ENCODE peak calls at places on chromosomes 13 and 19, in nine cellular contexts. M, R, C, J, A, X, P, I and Y are unnamed samples.

GRCh38 chr13:90105881-90106496 is 1241.5 kb upstream of the MIR17HG start:
- DNase-seq in R (no peak), A (no peak), X (no peak), M (no peak), C (no peak), I (no peak), J (no peak), P (no peak), Y (no peak)

GRCh38 chr13:77416666-77417212 is 89.8 kb upstream of the MYCBP2 start:
- DNase-seq in M (no peak), I (no peak), R (no peak), C (no peak), J (no peak), X (no peak), P (no peak), A (no peak), Y (no peak)

GRCh38 chr13:58919551-58919950 is 1244.2 kb downstream of the DIAPH3 start:
- DNase-seq in A (no peak), J (no peak), I (no peak), P (no peak), M (no peak), X (no peak), C (no peak), R (no peak), Y (no peak)

GRCh38 chr13:51832471-51833152 is 12.4 kb downstream of the TMEM272 start:
- DNase-seq in P (no peak), I (no peak), X (no peak), J (peak; percentile 24), C (peak; percentile 50), A (peak; percentile 26), M (no peak), R (peak; percentile 81), Y (no peak)

GRCh38 chr13:112575680-112576079 is 12.3 kb downstream of the TUBGCP3 start:
- DNase-seq in M (no peak), P (peak; percentile 28), R (no peak), C (no peak), X (no peak), I (no peak), J (peak; percentile 31), A (no peak), Y (no peak)

GRCh38 chr13:85529216-85529590 is 270.0 kb downstream of the SLITRK6 start:
- DNase-seq in C (no peak), M (no peak), R (no peak), X (no peak), J (no peak), A (no peak), I (no peak), P (no peak), Y (no peak)

GRCh38 chr19:32637480-32637879 is 37.5 kb downstream of the ANKRD27 start:
- DNase-seq in I (no peak), R (no peak), M (no peak), C (no peak), J (no peak), P (no peak), A (no peak), X (no peak), Y (no peak)

GRCh38 chr19:12796146-12797071 is 5.1 kb downstream of the JUNB start:
- DNase-seq in J (peak; percentile 80), M (peak; percentile 79), C (peak; percentile 88), P (peak; percentile 93), A (no peak), X (peak; percentile 80), R (peak; percentile 90), I (peak; percentile 61), Y (peak; percentile 72)

GRCh38 chr13:27927444-27928352 is 7.9 kb downstream of the PDX1 start:
- DNase-seq in J (no peak), R (no peak), I (no peak), A (no peak), X (no peak), M (no peak), P (no peak), C (no peak), Y (no peak)

GRCh38 chr19:49459388-49459787 is 6.4 kb downstream of the ALDH16A1 start:
- DNase-seq in A (no peak), J (no peak), C (no peak), X (no peak), P (no peak), M (no peak), R (no peak), I (no peak), Y (no peak)

GRCh38 chr13:98565726-98566577 is 11.0 kb downstream of the STK24 start:
- DNase-seq in I (peak; percentile 38), R (no peak), X (peak; percentile 78), P (no peak), A (no peak), C (peak; percentile 44), J (peak; percentile 80), M (peak; percentile 31), Y (no peak)

GRCh38 chr19:57192064-57192395 is 730 bp downstream of the ZNF264 start:
- DNase-seq in C (no peak), M (no peak), R (peak; percentile 54), P (no peak), I (no peak), J (no peak), X (no peak), A (no peak), Y (no peak)

GRCh38 chr19:813359-814107 is 8.2 kb downstream of the PLPPR3 start:
- DNase-seq in M (no peak), P (no peak), R (no peak), I (no peak), A (no peak), J (no peak), X (no peak), C (no peak), Y (no peak)

GRCh38 chr19:811511-812048 is 10.2 kb downstream of the PLPPR3 start:
- DNase-seq in C (no peak), I (no peak), R (no peak), M (no peak), X (no peak), P (no peak), A (no peak), J (no peak), Y (no peak)

GRCh38 chr19:812819-813358 is 8.9 kb downstream of the PLPPR3 start:
- DNase-seq in C (no peak), A (no peak), R (no peak), J (no peak), I (no peak), M (no peak), P (no peak), X (no peak), Y (no peak)

GRCh38 chr19:811007-811434 is 10.7 kb downstream of the PLPPR3 start:
- DNase-seq in X (no peak), P (no peak), J (no peak), R (no peak), I (no peak), M (no peak), C (peak; percentile 30), A (no peak), Y (no peak)

GRCh38 chr19:812049-812816 is 9.5 kb downstream of the PLPPR3 start:
- DNase-seq in I (no peak), X (no peak), P (no peak), C (peak; percentile 40), J (no peak), M (no peak), R (no peak), A (no peak), Y (no peak)
- TF ChIP-seq POLR2A in I (no peak), X (no peak), P (peak; percentile 74), C (no peak), J (no peak), M (no peak), R (no peak), A (no peak), Y (no peak)

DNA sequence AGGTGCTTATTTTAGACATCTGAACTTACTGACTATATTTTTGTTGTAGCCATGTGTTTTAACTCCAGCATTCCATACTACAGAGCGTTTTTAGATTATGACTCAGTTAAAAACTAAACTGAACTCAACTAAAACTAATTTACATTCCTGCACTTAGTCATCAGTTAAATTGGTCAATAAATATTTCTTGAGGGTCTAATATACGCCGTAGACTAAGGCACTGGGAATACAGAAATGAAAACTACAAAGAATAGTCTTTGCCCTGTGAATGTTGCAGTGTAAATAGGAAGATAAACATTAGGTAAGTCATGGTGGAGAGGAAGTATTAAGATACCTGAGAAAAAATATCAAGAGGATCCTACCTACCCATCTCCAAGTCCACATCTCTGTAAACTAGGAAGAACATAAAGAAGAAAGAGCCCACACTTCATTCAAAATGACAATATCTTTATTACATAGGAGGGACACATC is 52.7 kb downstream of the MBNL2 start:
- DNase-seq in R (no peak), C (no peak), P (no peak), J (peak; percentile 67), M (no peak), A (no peak), X (no peak), I (no peak), Y (no peak)
- H3K27ac ChIP-seq in R (peak overlapping the region; percentile 69), C (peak overlapping the region; percentile 56), P (no peak overlapping the region), J (peak overlapping the region; percentile 82), M (peak overlapping the region; percentile 75), A (peak overlapping the region; percentile 57), X (peak overlapping the region; percentile 69), I (peak overlapping the region; percentile 78), Y (no peak overlapping the region)

GRCh38 chr19:14405758-14406644 is 13.1 kb downstream of the DDX39A start:
- DNase-seq in I (peak; percentile 75), X (peak; percentile 89), J (peak; percentile 93), R (no peak), M (peak; percentile 91), A (peak; percentile 61), C (peak; percentile 96), P (peak; percentile 96), Y (peak; percentile 80)

GRCh38 chr19:14407889-14408640 is 11.1 kb downstream of the DDX39A start:
- DNase-seq in I (no peak), M (peak; percentile 58), J (no peak), R (no peak), P (no peak), X (no peak), C (no peak), A (peak; percentile 10), Y (peak; percentile 89)

GRCh38 chr19:14405380-14405757 is 13.8 kb downstream of the DDX39A start:
- DNase-seq in P (no peak), X (no peak), A (no peak), M (no peak), J (no peak), I (no peak), C (no peak), R (no peak), Y (no peak)

GRCh38 chr19:14408641-14409120 is 10.5 kb downstream of the DDX39A start:
- DNase-seq in X (no peak), I (no peak), A (no peak), R (no peak), C (peak; percentile 77), M (no peak), P (no peak), J (no peak), Y (no peak)

GRCh38 chr19:14406645-14407331 is 12.4 kb downstream of the DDX39A start:
- DNase-seq in X (no peak), C (no peak), R (no peak), M (no peak), J (no peak), P (no peak), A (no peak), I (no peak), Y (no peak)
- TF ChIP-seq POLR2A in X (no peak), C (no peak), R (no peak), M (no peak), J (no peak), P (no peak), A (no peak), I (no peak), Y (no peak)

GRCh38 chr13:73064991-73065390 is 6.2 kb downstream of the KLF5 start:
- DNase-seq in A (no peak), P (no peak), M (no peak), J (no peak), R (no peak), C (no peak), X (no peak), I (no peak), Y (no peak)
- H3K27ac ChIP-seq in A (no peak overlapping the region), P (no peak overlapping the region), M (peak overlapping the region; percentile 87), J (no peak overlapping the region), R (no peak overlapping the region), C (no peak overlapping the region), X (no peak overlapping the region), I (peak overlapping the region; percentile 48), Y (no peak overlapping the region)